ENCODE peak calls at places on chromosomes 6 and 20, in four cellular contexts. E, Q, G and T are unnamed samples.

GRCh38 chr6:119241124-119241491 is 108.5 kb downstream of the MAN1A1 start:
- DNase-seq in G (no peak), Q (peak), E (no peak), T (no peak)

GRCh38 chr20:22243063-22243462 is 341.3 kb downstream of the FOXA2 start:
- DNase-seq in Q (no peak), G (no peak), E (no peak), T (no peak)

GRCh38 chr6:158819213-158819976 is at the start of gene EZR:
- DNase-seq in E (peak), G (peak), Q (no peak), T (peak)

GRCh38 chr6:9248125-9248524 is 812.8 kb upstream of the SLC35B3 start:
- DNase-seq in G (no peak), Q (no peak), E (no peak), T (no peak)

GRCh38 chr6:9463311-9463710 is 951.6 kb downstream of the TFAP2A start:
- DNase-seq in E (peak), G (no peak), Q (no peak), T (no peak)

GRCh38 chr20:9021699-9022098 is 47.2 kb upstream of the PLCB4 start:
- DNase-seq in E (no peak), G (no peak), Q (no peak), T (no peak)

GRCh38 chr6:106529438-106529837 is 99.9 kb downstream of the RTN4IP1 start:
- DNase-seq in G (no peak), Q (no peak), E (no peak), T (no peak)

GRCh38 chr20:12095224-12095623 is 177.5 kb downstream of the BTBD3 start:
- DNase-seq in Q (no peak), G (no peak), E (no peak), T (no peak)

GRCh38 chr6:141470810-141471209 is 661.9 kb upstream of the GJE1 start:
- DNase-seq in Q (no peak), E (no peak), G (no peak), T (no peak)

GRCh38 chr6:107973594-107973993 is 15.6 kb upstream of the SEC63 start:
- DNase-seq in G (no peak), E (no peak), Q (no peak), T (no peak)

GRCh38 chr6:136031982-136032381 is 180.5 kb downstream of the PDE7B start:
- DNase-seq in Q (no peak), G (no peak), E (no peak), T (no peak)

GRCh38 chr6:47029865-47030561 is 12.1 kb downstream of the ADGRF1 start:
- DNase-seq in Q (no peak), E (no peak), G (no peak), T (no peak)

GRCh38 chr6:37480951-37481597 is 18.6 kb downstream of the CCDC167 start:
- DNase-seq in G (no peak), E (no peak), Q (no peak), T (no peak)

GRCh38 chr6:20412674-20413073 is 11.0 kb downstream of the E2F3 start:
- DNase-seq in Q (no peak), E (no peak), G (no peak), T (no peak)

GRCh38 chr20:17863577-17864292 is 104.9 kb downstream of the SNX5 start:
- DNase-seq in G (peak), E (no peak), Q (no peak), T (peak)

GRCh38 chr6:135877666-135878065 is 26.2 kb downstream of the PDE7B start:
- DNase-seq in G (no peak), Q (no peak), E (no peak), T (no peak)

GRCh38 chr6:16311763-16312162 is 73.4 kb downstream of the GMPR start:
- DNase-seq in E (no peak), G (no peak), Q (no peak), T (no peak)

GRCh38 chr6:136846046-136846445 is 23.7 kb downstream of the PEX7 start:
- DNase-seq in Q (no peak), E (peak), G (no peak), T (no peak)

GRCh38 chr6:2448826-2449571 is 203.6 kb upstream of the GMDS start:
- DNase-seq in E (peak), Q (peak), G (no peak), T (no peak)

GRCh38 chr6:130223508-130223907 is 757 bp upstream of the SAMD3 start:
- DNase-seq in G (peak), Q (no peak), E (no peak), T (no peak)